ENCODE peak calls at places on chromosomes 2 and 18, in five cellular contexts. Q is sigmoid colon, T is GM12864, R is PC-3, X is mammary epithelial cell. L is an unnamed sample.

GRCh38 chr2:111175615-111176014 is 54.9 kb downstream of the BCL2L11 start:
- DNase-seq in T (no peak), X (no peak), R (no peak), Q (no peak), L (no peak)

GRCh38 chr2:44884231-44884630 is 57.3 kb upstream of the SIX3 start:
- DNase-seq in Q (no peak), T (no peak), X (no peak), R (no peak), L (no peak)

GRCh38 chr2:237440819-237441281 is 26.9 kb upstream of the COL6A3 start:
- DNase-seq in Q (no peak), T (peak; percentile 78), R (no peak), X (no peak), L (no peak)

GRCh38 chr2:235142588-235142987 is 190.8 kb downstream of the SH3BP4 start:
- DNase-seq in R (no peak), X (no peak), Q (no peak), T (no peak), L (no peak)

GRCh38 chr18:54769526-54770464 is 58.5 kb upstream of the RAB27B start:
- DNase-seq in X (no peak), T (no peak), R (peak; percentile 59), Q (no peak), L (no peak)

GRCh38 chr18:10481831-10482230 is 27.4 kb downstream of the APCDD1 start:
- DNase-seq in T (no peak), R (no peak), Q (no peak), X (no peak), L (no peak)

GRCh38 chr2:119387381-119388129 is 20.8 kb downstream of the DBI start:
- DNase-seq in X (peak; percentile 76), R (no peak), Q (peak; percentile 74), T (no peak), L (peak; percentile 75)

GRCh38 chr2:216839626-216840132 is 20.2 kb downstream of the TNP1 start:
- DNase-seq in T (no peak), X (no peak), Q (no peak), R (peak; percentile 16), L (no peak)

GRCh38 chr2:239274391-239275001 is 126.3 kb downstream of the HDAC4 start:
- DNase-seq in X (peak; percentile 24), R (peak; percentile 45), Q (peak; percentile 80), T (no peak), L (no peak)

GRCh38 chr2:204177977-204178522 is 241.5 kb downstream of the ICOS start:
- DNase-seq in R (peak; percentile 47), X (peak; percentile 9), T (no peak), Q (no peak), L (peak; percentile 28)

GRCh38 chr2:202104286-202104870 is 31.3 kb downstream of the KIAA2012 start:
- DNase-seq in T (peak; percentile 5), Q (no peak), X (peak; percentile 57), R (peak; percentile 65), L (peak; percentile 43)

GRCh38 chr2:14137643-14138042 is 494.9 kb upstream of the LRATD1 start:
- DNase-seq in T (no peak), R (peak; percentile 27), X (no peak), Q (no peak), L (no peak)

GRCh38 chr2:144362401-144362800 is 157.5 kb downstream of the ZEB2 start:
- DNase-seq in X (no peak), Q (no peak), R (no peak), T (no peak), L (no peak)

GRCh38 chr2:118991554-118991953 is 49.6 kb downstream of the MARCO start:
- DNase-seq in X (no peak), T (no peak), R (no peak), Q (no peak), L (no peak)

GRCh38 chr18:55893948-55894347 is 306.0 kb upstream of the TCF4 start:
- DNase-seq in R (no peak), T (no peak), X (no peak), Q (no peak), L (no peak)

GRCh38 chr2:95179451-95179850 is 13.8 kb downstream of the ZNF2 start:
- DNase-seq in X (no peak), R (no peak), T (no peak), Q (no peak), L (no peak)

GRCh38 chr2:112959109-112959591 is 18.7 kb upstream of the IL36G start:
- DNase-seq in Q (no peak), R (peak; percentile 39), T (no peak), X (no peak), L (no peak)

GRCh38 chr2:224598669-224599068 is 13.5 kb upstream of the CUL3 start:
- DNase-seq in T (no peak), Q (no peak), X (no peak), R (peak; percentile 69), L (no peak)

GRCh38 chr18:23591011-23591410 is 4.7 kb upstream of the NPC1 start:
- DNase-seq in Q (no peak), T (no peak), R (no peak), X (no peak), L (no peak)

GRCh38 chr2:106566050-106566449 is 78.9 kb downstream of the CD8B2 start:
- DNase-seq in Q (no peak), T (no peak), R (peak; percentile 7), X (peak; percentile 14), L (no peak)

GRCh38 chr18:36514778-36515177 is 217.3 kb downstream of the FHOD3 start:
- DNase-seq in R (no peak), T (no peak), X (no peak), Q (no peak), L (no peak)

GRCh38 chr2:233915133-233915532 is 2.0 kb upstream of the TRPM8 start:
- DNase-seq in Q (no peak), X (no peak), R (peak; percentile 47), T (no peak), L (no peak)

GRCh38 chr2:210072922-210073509 is 70.6 kb downstream of the RPE start:
- DNase-seq in X (peak; percentile 39), T (no peak), Q (no peak), R (peak; percentile 62), L (peak; percentile 18)

GRCh38 chr2:144040834-144041233 is 479.1 kb downstream of the ZEB2 start:
- DNase-seq in X (no peak), Q (no peak), R (no peak), T (no peak), L (no peak)

GRCh38 chr2:160561551-160562280 is 68.1 kb upstream of the RBMS1 start:
- DNase-seq in R (peak; percentile 95), Q (no peak), T (no peak), X (peak; percentile 67), L (no peak)

GRCh38 chr2:232365621-232366321 is 12.8 kb upstream of the ALPP start:
- DNase-seq in Q (peak; percentile 51), T (no peak), R (peak; percentile 68), X (peak; percentile 28), L (no peak)

GRCh38 chr2:234981197-234982095 is 29.6 kb downstream of the SH3BP4 start:
- DNase-seq in Q (peak; percentile 85), R (peak; percentile 94), T (no peak), X (peak; percentile 95), L (no peak)

GRCh38 chr2:239316562-239317465 is 84.0 kb downstream of the HDAC4 start:
- DNase-seq in T (no peak), R (no peak), Q (peak; percentile 93), X (no peak), L (no peak)

GRCh38 chr2:158724803-158725271 is 70.3 kb upstream of the DAPL1 start:
- DNase-seq in R (peak; percentile 93), X (peak; percentile 76), T (no peak), Q (no peak), L (no peak)

GRCh38 chr2:101124684-101125366 is 26.4 kb downstream of the TBC1D8 start:
- DNase-seq in X (peak; percentile 95), T (no peak), R (peak; percentile 99), Q (peak; percentile 85), L (no peak)

GRCh38 chr2:207341816-207342215 is 176.1 kb upstream of the KLF7 start:
- DNase-seq in T (no peak), Q (no peak), R (peak; percentile 18), X (no peak), L (no peak)
- TF ChIP-seq CTCF in T (no peak), Q (no peak), R (peak; percentile 27), X (no peak), L (peak; percentile 11)

DNA sequence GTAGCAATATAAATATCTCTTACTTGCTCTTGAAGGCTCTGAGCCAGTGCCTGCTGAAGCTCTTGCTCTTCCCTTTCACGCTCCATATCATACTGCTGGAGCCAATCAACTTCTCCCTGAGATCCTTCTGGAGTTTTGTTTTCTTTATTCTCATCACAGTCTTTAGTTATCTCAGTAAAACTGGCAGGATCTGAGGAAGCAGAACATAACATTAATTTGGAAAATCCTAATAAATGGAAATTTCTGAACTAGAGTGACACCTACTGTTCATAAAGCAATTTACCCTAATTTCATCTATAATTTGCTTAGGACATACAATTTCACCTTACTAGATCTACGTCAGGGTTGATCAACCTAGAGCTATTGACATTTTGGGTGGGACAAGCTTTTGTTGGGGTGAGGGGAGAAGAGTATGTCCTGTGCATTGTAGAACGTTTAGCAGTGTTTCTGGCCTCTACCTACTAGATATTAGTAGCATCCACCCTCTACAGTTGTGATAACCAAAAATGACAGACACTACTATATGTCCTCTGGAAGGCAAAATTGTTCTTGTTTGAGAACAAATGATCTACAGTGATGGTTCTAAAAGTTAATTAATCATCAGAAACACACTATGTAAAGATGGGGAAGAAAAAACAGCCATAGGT is 47.2 kb downstream of the VIL1 start:
- DNase-seq in T (no peak), X (no peak), R (peak; percentile 60), Q (no peak), L (no peak)
- TF ChIP-seq CTCF in T (peak; percentile 38), X (peak; percentile 39), R (peak; percentile 76), Q (peak; percentile 55), L (peak; percentile 18)

DNA sequence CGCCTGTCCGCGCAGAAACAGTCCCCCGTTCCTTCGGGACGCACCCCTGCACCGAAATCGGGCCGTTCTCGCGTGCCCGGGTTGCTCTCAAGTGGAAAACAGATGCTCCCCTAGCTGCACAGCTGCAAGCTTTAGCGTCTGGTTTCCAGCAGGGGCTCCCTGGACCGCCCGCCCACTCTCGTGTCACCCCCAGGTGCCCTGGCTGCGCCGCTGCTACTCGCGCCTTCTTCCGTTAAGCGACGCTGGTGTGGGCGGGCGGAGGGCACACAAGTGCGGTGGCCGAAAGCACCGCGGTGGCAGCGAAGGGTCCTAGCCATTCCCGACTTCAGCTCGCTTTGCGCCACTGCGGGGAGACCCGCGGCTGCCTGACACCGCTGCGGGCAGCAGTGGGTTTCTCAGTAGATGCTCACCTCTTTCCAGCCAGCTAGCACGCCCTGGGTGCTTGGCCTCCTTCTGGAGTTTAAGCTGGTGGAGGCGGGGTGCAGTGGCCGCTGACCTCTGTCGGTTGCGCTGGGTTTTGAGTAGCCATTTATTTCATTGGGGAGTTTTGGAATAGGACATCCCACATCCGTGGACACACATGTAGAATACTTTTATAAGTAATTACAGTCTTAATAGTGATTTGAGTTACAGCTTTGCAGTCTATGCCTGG is 806 bp downstream of the ZNF407 start:
- DNase-seq in R (peak; percentile 21), T (peak; percentile 31), Q (peak; percentile 80), X (no peak), L (peak; percentile 67)
- TF ChIP-seq CTCF in R (no peak), T (peak; percentile 22), Q (peak; percentile 20), X (no peak), L (peak; percentile 17)

DNA sequence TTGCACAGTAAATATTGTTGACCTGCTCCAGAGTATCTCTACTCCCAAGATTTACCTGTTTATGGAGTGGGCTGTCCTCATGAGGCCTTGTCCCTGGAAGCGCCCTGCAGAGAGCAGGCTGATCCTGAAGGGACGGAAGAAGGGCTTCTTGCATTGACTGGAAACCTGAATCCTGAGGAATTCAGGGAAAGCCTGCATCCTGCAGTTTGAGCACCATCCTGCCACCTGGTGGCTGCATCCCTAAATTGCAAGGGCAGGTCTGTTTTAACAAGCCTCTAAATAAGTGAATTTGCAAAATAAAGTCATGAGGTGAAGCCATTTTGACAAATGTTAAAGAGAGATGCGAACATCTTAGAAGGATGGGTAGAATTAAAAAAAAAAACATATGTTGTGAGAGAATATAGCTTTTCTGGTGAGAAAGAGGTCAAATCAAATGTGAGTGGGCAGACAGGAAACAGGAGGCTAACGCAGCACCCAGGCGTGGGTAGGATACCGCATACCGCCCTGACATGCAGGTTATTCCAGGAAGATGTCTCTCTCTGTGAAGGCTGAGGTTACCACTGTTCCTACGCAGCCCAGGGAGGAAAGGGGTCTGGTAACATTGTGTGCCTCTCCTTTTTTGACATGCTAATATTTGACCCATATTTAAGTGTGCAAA is 754.9 kb downstream of the RNF144A start:
- DNase-seq in X (peak; percentile 24), Q (no peak), R (peak; percentile 88), T (no peak), L (peak; percentile 31)
- TF ChIP-seq CTCF in X (peak; percentile 76), Q (no peak), R (peak; percentile 92), T (peak; percentile 83), L (peak; percentile 58)

L was measured in GM10248.